ENCODE peak calls at places on chromosome 18, in four cellular contexts. T, X, G and S are unnamed samples.

GRCh38 chr18:59354731-59355130 is 4.3 kb downstream of the LMAN1 start:
- DNase-seq in T (no peak), X (peak; percentile 17), G (no peak), S (no peak)

GRCh38 chr18:31512203-31512764 is 14.3 kb downstream of the DSG2 start:
- DNase-seq in T (peak; percentile 60), X (peak; percentile 93), G (no peak), S (no peak)

GRCh38 chr18:55337908-55338521 is 250.0 kb downstream of the TCF4 start:
- DNase-seq in T (peak; percentile 53), X (peak; percentile 47), G (no peak), S (no peak)

GRCh38 chr18:75405341-75405740 is 22.2 kb downstream of the SMIM21 start:
- DNase-seq in T (no peak), X (peak; percentile 55), G (no peak), S (no peak)

GRCh38 chr18:56256659-56257058 is 381.7 kb downstream of the TXNL1 start:
- DNase-seq in T (no peak), X (no peak), G (no peak), S (no peak)

GRCh38 chr18:57352761-57353136 is 392 bp downstream of the ST8SIA3 start:
- DNase-seq in T (no peak), X (no peak), G (peak; percentile 10), S (peak; percentile 24)

GRCh38 chr18:33560686-33561370 is 17.2 kb upstream of the ASXL3 start:
- DNase-seq in T (peak; percentile 37), X (peak; percentile 57), G (no peak), S (no peak)

GRCh38 chr18:950026-950631 is 45.5 kb downstream of the ADCYAP1 start:
- DNase-seq in T (no peak), X (no peak), G (no peak), S (no peak)

GRCh38 chr18:33372442-33372841 is 68.1 kb downstream of the CCDC178 start:
- DNase-seq in T (no peak), X (peak; percentile 17), G (no peak), S (no peak)

GRCh38 chr18:21484851-21485636 is 115.5 kb downstream of the ESCO1 start:
- DNase-seq in T (peak; percentile 41), X (peak; percentile 53), G (no peak), S (no peak)

GRCh38 chr18:13500891-13501887 is 225.2 kb downstream of the FAM210A start:
- DNase-seq in T (peak; percentile 59), X (peak; percentile 95), G (no peak), S (no peak)

DNA sequence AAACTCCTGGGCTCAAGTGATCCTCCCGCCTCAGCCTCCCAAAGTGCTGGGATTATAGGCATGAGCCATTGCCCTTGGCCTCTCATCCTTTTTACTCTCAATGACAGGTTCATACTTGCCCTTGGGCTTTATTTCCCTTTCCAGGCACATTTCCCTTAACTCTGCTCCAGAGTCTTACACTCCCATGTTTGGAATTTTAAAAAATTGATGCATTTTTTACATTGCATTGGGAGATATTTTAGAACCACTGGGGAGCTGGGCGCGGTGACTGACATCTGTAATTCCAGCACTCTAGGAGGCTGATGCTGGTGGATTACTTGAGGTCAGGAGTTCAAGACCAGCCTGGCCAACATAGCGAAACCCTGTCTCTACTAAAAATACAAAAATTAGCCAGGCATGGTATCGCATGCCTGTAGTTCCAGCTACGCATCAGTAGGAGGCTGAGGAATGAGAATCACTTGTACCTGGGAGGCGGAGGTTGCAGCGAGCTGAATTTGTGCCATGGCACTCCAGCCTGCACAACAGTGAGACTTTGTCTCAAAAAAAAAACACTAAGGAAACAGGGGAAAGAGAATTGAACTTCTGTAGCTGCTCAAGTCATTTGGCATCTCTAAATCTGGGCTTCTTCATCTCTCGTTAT is 18.2 kb downstream of the TGIF1 start:
- DNase-seq in T (no peak), X (no peak), G (no peak), S (no peak)
- TF ChIP-seq CTCF in T (peak; percentile 7), X (no peak), G (peak; percentile 37), S (no peak)

GRCh38 chr18:44895176-44895798 is 214.6 kb downstream of the SETBP1 start:
- DNase-seq in T (peak; percentile 70), X (peak; percentile 59), G (no peak), S (no peak)
- TF ChIP-seq CTCF in T (peak; percentile 72), X (peak; percentile 47), G (peak; percentile 55), S (peak; percentile 10)

DNA sequence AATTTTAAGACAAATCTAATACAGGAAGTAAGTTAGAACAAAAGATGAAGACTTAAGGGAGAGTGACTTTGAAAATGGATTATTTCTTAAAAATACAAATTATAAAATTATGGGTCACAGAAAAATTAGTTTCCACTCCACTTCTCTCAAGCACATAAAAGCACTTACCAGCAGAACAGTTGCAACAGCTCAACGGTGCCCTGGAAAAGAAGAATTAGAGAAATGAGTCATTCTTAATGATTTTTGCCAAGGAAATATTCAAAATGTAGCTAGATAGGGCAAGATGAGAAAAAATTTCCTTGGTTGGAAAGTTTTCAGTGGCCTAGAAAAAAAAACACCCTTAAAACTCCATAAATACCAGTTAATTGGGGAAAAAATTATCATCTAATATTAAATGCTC is 2185.6 kb upstream of the CELF4 start:
- DNase-seq in T (peak; percentile 64), X (peak; percentile 48), G (no peak), S (no peak)
- TF ChIP-seq CTCF in T (no peak), X (no peak), G (no peak), S (no peak)

DNA sequence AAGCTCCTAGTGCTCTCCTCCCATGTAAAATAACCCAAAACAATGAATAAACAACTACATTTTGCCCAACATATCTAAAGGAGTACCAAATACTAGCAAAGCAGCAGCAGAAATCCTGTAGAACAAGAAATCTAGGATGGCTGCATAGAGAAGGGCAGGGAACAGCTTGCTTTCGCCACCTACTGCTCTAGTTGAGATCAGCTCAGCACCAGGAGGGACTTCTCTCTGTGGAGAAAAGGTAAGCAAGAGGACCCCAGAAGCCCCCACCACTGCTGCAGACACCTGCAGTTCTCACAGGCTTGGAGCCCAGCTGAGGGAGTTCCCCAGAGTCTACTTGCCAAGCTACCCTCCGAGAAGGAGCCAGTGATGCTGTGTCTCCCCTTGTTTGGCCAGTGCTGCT is 243.0 kb upstream of the CHST9 start:
- DNase-seq in T (no peak), X (no peak), G (no peak), S (no peak)
- TF ChIP-seq CTCF in T (no peak), X (no peak), G (no peak), S (peak; percentile 12)

GRCh38 chr18:12092398-12093229 is 1.0 kb upstream of the ANKRD62 start:
- DNase-seq in T (no peak), X (no peak), G (no peak), S (no peak)
- TF ChIP-seq CTCF in T (no peak), X (no peak), G (peak; percentile 47), S (peak; percentile 54)